ENCODE peak calls at places on chromosomes 1 and 21, in eight cellular contexts. V, H, R, K, S, M, X and Z are unnamed samples. For H3K4me1, the result is how much of the 10 kb centered on the place peaks cover.

GRCh38 chr1:31701137-31701736 is 2.6 kb downstream of the COL16A1 start:
- DNase-seq in S (peak), X (peak), K (peak), R (peak), V (peak), M (no peak), H (peak), Z (peak)

GRCh38 chr21:28884481-28884880 is 108.2 kb downstream of the LTN1 start:
- DNase-seq in M (no peak), H (no peak), X (no peak), K (no peak), S (no peak), R (no peak), V (peak), Z (no peak)

GRCh38 chr1:202623075-202623474 is 87.2 kb downstream of the SYT2 start:
- DNase-seq in M (peak), S (no peak), K (peak), H (no peak), V (peak), X (no peak), R (peak), Z (no peak)

GRCh38 chr21:33383056-33383888 is 19.9 kb upstream of the IFNGR2 start:
- DNase-seq in S (peak), K (peak), H (no peak), X (peak), R (peak), M (peak), V (peak), Z (peak)

GRCh38 chr1:44072204-44072603 is 40.9 kb upstream of the SLC6A9 start:
- DNase-seq in R (no peak), V (peak), X (no peak), M (no peak), H (no peak), S (no peak), K (no peak), Z (no peak)

GRCh38 chr1:99507906-99508732 is 137.8 kb upstream of the PALMD start:
- DNase-seq in M (peak), V (no peak), R (no peak), K (no peak), S (peak), X (no peak), H (no peak), Z (no peak)

GRCh38 chr1:85576256-85576641 is 4.3 kb upstream of the CCN1 start:
- DNase-seq in V (no peak), H (no peak), S (no peak), R (no peak), K (no peak), M (no peak), X (no peak), Z (no peak)

GRCh38 chr1:147849097-147849873 is 53.3 kb upstream of the GJA8 start:
- DNase-seq in S (no peak), R (no peak), M (no peak), H (no peak), K (no peak), X (no peak), V (peak), Z (no peak)

GRCh38 chr1:22383526-22384291 is 67.9 kb upstream of the ZBTB40 start:
- DNase-seq in M (no peak), X (no peak), K (no peak), S (no peak), R (no peak), V (no peak), H (no peak), Z (no peak)

GRCh38 chr1:119537979-119538378 is 31.0 kb downstream of the HSD3B1 start:
- DNase-seq in H (no peak), M (no peak), X (no peak), S (no peak), K (no peak), R (no peak), V (no peak), Z (no peak)

GRCh38 chr21:35376406-35377135 is 327.5 kb upstream of the RUNX1 start:
- DNase-seq in S (no peak), K (no peak), H (no peak), M (no peak), V (no peak), X (no peak), R (no peak), Z (no peak)

GRCh38 chr1:205248793-205249601 is 21.3 kb downstream of the TMCC2 start:
- DNase-seq in K (peak), S (no peak), H (peak), X (peak), M (peak), R (peak), V (peak), Z (peak)

GRCh38 chr1:198681831-198682756 is 43.3 kb downstream of the PTPRC start:
- DNase-seq in X (peak), M (peak), V (peak), R (no peak), K (peak), H (no peak), S (peak), Z (no peak)

GRCh38 chr1:147245586-147246021 is 3.1 kb downstream of the CHD1L start:
- DNase-seq in K (no peak), H (no peak), X (no peak), S (no peak), M (no peak), R (no peak), V (no peak), Z (no peak)

GRCh38 chr1:3506041-3506440 is 51.6 kb downstream of the ARHGEF16 start:
- DNase-seq in H (no peak), M (no peak), V (no peak), S (no peak), X (no peak), K (no peak), R (no peak), Z (no peak)

GRCh38 chr1:169383449-169383848 is 15.5 kb downstream of the BLZF1 start:
- DNase-seq in X (no peak), V (no peak), M (no peak), R (no peak), S (no peak), H (no peak), K (no peak), Z (no peak)

GRCh38 chr1:244106173-244106572 is 55.1 kb downstream of the ZBTB18 start:
- DNase-seq in R (no peak), V (no peak), H (no peak), M (no peak), K (no peak), S (no peak), X (no peak), Z (no peak)

GRCh38 chr1:82161651-82162238 is 361.0 kb downstream of the ADGRL2 start:
- DNase-seq in R (no peak), X (no peak), M (no peak), V (no peak), K (no peak), S (no peak), H (no peak), Z (no peak)

GRCh38 chr21:34345892-34346291 is 17.9 kb upstream of the KCNE2 start:
- DNase-seq in S (no peak), M (no peak), R (no peak), V (peak), K (no peak), H (no peak), X (no peak), Z (peak)

GRCh38 chr1:38328278-38329035 is 281.9 kb upstream of the POU3F1 start:
- DNase-seq in K (no peak), X (no peak), V (no peak), H (no peak), M (no peak), S (no peak), R (no peak), Z (no peak)

GRCh38 chr1:185017338-185017737 is 28.0 kb upstream of the RNF2 start:
- DNase-seq in H (no peak), M (no peak), S (no peak), R (no peak), V (peak), K (no peak), X (no peak), Z (no peak)

GRCh38 chr21:26809745-26810144 is 35.5 kb downstream of the ADAMTS1 start:
- DNase-seq in R (no peak), S (no peak), H (no peak), X (no peak), V (no peak), M (no peak), K (no peak), Z (no peak)

GRCh38 chr1:98157524-98158293 is 236.9 kb upstream of the DPYD start:
- DNase-seq in R (no peak), S (no peak), V (peak), M (no peak), H (no peak), K (no peak), X (no peak), Z (no peak)

GRCh38 chr1:8294170-8294697 is 23.7 kb upstream of the SLC45A1 start:
- DNase-seq in S (no peak), H (no peak), M (no peak), V (no peak), R (peak), X (no peak), K (no peak), Z (no peak)

GRCh38 chr21:18725653-18726052 is 322.1 kb upstream of the TMPRSS15 start:
- DNase-seq in M (no peak), K (no peak), R (no peak), S (no peak), H (no peak), X (no peak), V (no peak), Z (no peak)

GRCh38 chr1:71019248-71019647 is 28.4 kb downstream of the PTGER3 start:
- DNase-seq in H (no peak), S (no peak), R (no peak), V (no peak), X (no peak), M (no peak), K (peak), Z (no peak)

GRCh38 chr1:89712420-89712819 is 79.5 kb downstream of the LRRC8C start:
- DNase-seq in H (no peak), K (no peak), M (no peak), R (no peak), S (no peak), X (no peak), V (no peak), Z (no peak)

GRCh38 chr1:232018512-232019340 is 392.1 kb downstream of the DISC1 start:
- DNase-seq in M (no peak), S (no peak), R (no peak), H (no peak), V (no peak), X (no peak), K (no peak), Z (no peak)

GRCh38 chr1:47903723-47904122 is 93.5 kb downstream of the TRABD2B start:
- DNase-seq in K (no peak), R (no peak), X (no peak), M (no peak), S (no peak), V (no peak), H (no peak), Z (no peak)

GRCh38 chr1:62110198-62110817 is 84.3 kb upstream of the L1TD1 start:
- DNase-seq in K (no peak), X (no peak), H (no peak), R (peak), M (no peak), V (no peak), S (no peak), Z (no peak)

GRCh38 chr1:94215955-94216354 is 21.4 kb downstream of the ARHGAP29 start:
- DNase-seq in K (no peak), S (no peak), M (no peak), R (no peak), X (no peak), V (peak), H (no peak), Z (no peak)

GRCh38 chr1:59532102-59532501 is 235.2 kb downstream of the FGGY start:
- DNase-seq in R (no peak), H (no peak), X (no peak), S (no peak), V (no peak), M (no peak), K (no peak), Z (no peak)

GRCh38 chr1:168470821-168471473 is 72.8 kb downstream of the XCL2 start:
- DNase-seq in S (no peak), M (no peak), R (no peak), H (no peak), V (peak), X (no peak), K (no peak), Z (no peak)

GRCh38 chr1:179169616-179170467 is 59.6 kb downstream of the ABL2 start:
- DNase-seq in S (no peak), V (peak), R (no peak), M (no peak), X (no peak), H (no peak), K (no peak), Z (no peak)

GRCh38 chr1:119268879-119269278 is 99.7 kb upstream of the HAO2 start:
- DNase-seq in K (no peak), H (no peak), V (no peak), X (no peak), R (no peak), M (no peak), S (no peak), Z (no peak)

GRCh38 chr1:206555473-206555935 is 48.2 kb downstream of the RASSF5 start:
- DNase-seq in M (peak), X (no peak), V (no peak), K (peak), R (peak), S (peak), H (no peak), Z (peak)

GRCh38 chr21:46109251-46110221 is 11.6 kb downstream of the COL6A2 start:
- DNase-seq in R (no peak), S (peak), K (peak), M (peak), X (peak), V (no peak), H (no peak), Z (no peak)

DNA sequence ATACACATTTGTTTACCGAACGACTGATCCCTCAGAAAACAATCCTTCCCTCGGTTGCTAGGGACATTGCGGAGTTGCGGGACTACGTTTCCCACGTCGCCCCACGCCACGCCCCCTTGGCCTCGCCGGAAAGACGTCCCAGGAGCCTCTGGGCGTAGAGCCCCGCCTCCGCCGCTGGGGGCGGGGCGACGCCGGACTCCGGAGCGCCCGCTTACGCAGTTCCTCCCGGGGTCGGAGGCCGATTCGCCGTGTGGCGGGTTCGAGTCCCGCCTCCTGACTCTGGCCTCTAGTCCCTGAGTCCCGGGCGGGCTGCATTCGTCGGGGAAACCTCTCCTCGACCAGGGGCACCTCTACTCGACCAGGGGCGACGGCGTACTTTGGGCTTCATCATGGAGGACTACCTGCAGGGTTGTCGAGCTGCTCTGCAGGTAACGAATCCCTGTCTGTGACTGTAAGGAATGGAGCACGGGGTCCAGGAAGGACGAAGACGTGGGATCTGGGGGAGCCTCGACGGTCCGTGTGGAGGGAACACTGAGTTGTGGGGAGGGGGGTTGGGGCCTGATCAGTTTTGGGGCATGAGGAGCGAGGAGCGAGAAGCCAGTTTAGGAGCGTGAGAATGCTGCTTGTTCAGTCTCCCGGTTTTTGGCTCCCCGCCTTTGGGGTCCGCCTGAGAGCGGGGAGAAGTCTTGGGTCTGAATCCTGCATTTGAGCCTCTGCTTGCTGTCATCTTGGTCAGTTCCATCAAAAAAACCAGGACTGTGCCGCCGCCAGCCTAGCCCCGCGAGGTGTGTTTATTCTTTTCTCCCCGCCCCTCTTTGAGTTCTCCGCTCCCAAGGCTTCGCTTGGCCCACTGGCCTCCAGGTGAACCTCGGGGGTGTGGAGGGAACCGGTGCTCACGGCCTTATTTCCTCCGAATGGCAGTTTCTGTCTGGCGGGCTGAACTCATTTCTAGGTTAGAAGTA is at the start of gene PRUNE1:
- DNase-seq in K (peak), V (peak), R (peak), M (peak), S (peak), X (peak), H (peak), Z (peak)
- TF ChIP-seq POLR2A in K (peak), V (peak), R (peak), M (no peak), S (peak), X (no peak), H (peak), Z (peak)

DNA sequence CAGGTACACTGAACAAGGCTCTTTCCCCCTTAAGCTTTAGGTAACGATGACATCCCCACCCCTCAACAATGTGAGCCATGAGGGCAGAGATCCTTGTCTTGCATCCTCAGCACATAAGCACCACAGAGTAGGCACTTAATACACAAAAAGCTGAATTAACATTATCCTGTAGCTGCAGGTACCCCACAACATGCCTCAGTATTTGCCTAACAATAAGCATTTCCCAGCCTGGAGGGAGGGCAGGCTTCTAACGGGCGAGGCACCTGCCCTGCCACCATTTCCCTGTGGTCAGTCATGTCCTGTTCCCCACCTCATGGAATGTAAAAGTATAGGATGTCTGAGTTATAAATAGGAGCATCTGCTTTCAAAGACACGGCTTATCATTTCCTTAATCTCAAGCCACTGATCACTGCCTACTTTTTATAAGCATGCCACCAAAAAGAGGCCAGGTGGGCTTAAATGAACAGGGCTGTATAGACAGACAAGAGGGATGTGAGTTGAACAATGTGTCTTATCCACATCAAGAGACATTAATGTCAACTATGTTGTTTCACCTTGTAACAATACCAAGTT is 3.4 kb downstream of the CAPZB start:
- DNase-seq in V (no peak), S (no peak), K (no peak), X (no peak), H (no peak), M (no peak), R (no peak), Z (no peak)
- H3K4me3 ChIP-seq in V (no peak), S (no peak), K (no peak), X (peak), H (no peak), M (no peak), R (no peak), Z (no peak)

DNA sequence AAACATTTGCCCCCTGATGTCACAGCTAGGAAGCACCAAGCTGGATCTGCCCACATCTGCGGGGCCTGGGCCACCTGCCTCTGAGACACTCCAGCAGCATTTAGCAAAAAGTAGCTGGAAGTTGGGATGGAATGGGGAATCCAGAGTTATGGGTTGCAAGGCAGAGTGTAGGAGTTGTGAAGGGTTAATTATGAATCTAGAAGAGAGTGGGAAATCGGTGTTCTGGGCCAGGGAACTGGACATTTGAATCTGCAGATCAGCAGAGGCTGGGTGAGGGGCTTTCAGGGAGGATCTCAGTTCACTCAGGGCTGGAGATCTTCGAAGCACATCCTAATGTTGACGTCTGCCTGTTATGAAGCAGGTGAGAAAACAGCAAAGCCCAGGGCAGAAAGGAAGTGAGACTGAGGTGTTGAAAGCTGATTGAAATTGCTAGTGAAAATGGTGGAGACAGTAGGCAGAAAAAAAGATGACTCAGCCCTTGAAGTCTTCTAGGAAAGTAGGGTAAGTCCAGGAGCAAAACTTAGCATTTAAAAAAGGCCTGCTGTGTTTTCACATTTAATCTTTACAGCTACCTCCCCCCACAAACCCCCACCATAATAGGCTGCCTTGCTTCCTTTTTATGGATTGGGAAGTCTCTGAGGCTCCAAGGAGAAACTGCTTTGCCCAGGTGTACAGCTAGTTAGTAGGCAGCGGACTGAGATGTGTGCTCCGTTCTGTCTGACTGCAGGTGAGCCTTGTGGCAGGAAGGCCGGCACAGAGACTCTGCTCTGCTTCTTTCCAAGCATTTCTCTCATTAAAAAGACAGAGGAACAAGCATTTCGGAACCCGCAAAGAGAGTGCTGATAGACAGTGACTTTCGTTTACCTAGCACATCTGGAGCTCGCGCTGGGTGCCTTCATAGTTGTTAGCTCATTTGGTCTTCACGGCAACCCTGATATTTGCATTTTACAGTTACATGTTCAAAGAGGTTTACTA is 7.2 kb downstream of the VANGL1 start:
- DNase-seq in V (no peak), R (no peak), M (no peak), X (no peak), H (no peak), K (no peak), S (no peak), Z (no peak)
- H3K4me1 ChIP-seq in V (under half), R (under half), M (under half), X (under half), H (under half), K (half or more), S (under half), Z (under half)

DNA sequence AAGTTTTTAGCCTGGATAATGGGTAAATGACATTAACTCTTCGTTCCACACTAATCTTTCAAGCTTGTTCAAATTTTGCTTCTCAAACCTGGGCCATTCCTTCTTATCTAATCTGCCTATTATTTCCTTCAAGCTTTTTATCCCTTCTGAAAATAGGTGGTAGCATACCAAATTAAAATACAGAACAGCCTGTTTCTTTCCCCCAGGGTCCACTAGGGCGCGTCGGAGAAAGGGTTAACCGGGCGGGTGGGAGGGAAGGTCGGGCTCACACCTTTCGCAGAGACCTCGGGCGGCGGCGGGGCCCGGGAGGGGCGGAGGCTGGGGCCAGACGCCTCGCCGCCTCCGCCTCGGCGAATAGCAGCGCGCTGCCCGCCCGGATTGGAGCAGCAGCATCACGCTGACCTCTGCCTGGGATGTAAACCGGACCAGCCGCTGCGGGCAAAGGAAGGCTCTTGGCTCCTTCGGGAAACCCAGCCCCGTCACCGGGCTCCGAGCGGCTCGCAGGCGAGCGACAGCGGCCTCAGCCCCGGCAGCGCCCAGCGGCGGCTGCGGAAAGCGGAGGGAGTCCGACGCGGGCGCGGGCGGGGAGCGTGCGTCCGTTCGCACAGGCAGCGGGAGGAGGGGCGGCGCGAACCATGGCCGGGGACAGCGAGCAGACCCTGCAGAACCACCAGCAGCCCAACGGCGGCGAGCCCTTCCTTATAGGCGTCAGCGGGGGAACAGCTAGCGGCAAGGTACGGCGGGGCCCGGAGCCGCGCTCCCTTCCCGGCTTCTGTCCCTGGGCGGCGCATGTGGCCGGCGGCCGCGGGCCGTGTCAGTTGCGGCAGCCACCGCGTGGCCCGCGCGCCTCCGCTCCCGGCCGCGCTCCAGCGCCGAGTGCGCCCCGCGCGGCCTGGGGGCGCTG is at the start of gene UCK2:
- DNase-seq in M (peak), X (peak), K (peak), V (peak), S (peak), R (peak), H (peak), Z (peak)
- TF ChIP-seq POLR2A in M (peak), X (no peak), K (peak), V (peak), S (peak), R (peak), H (peak), Z (peak)